ENCODE peak calls at places on chromosomes 12 and 14, in four cellular contexts. N is right cardiac atrium, D is fibroblast of lung, Y is mammary epithelial cell. J is an unnamed sample. For H3K4me1, the result is how much of the 10 kb centered on the place peaks cover.

GRCh38 chr14:96587823-96588385 is 85.7 kb downstream of the PAPOLA start:
- DNase-seq in N (no peak), D (no peak), Y (no peak), J (no peak)

GRCh38 chr12:101597164-101597563 is 2.4 kb downstream of the MYBPC1 start:
- DNase-seq in N (no peak), D (no peak), Y (no peak), J (no peak)

GRCh38 chr14:101232340-101233015 is 328.8 kb upstream of the DIO3 start:
- DNase-seq in N (no peak), D (peak), Y (no peak), J (peak)

GRCh38 chr14:77988096-77988870 is 181.9 kb upstream of the NRXN3 start:
- DNase-seq in N (peak), D (peak), Y (no peak), J (peak)

GRCh38 chr12:19402743-19403400 is 36.4 kb upstream of the AEBP2 start:
- DNase-seq in N (peak), D (peak), Y (peak), J (peak)

GRCh38 chr14:32217301-32217700 is 14.2 kb upstream of the RNU6-8 start:
- DNase-seq in N (no peak), D (no peak), Y (no peak), J (no peak)

GRCh38 chr14:93941293-93941910 is 14.3 kb downstream of the FAM181A start:
- DNase-seq in N (no peak), D (peak), Y (peak), J (peak)

GRCh38 chr12:94954029-94954685 is 49.3 kb downstream of the NDUFA12 start:
- DNase-seq in N (no peak), D (peak), Y (peak), J (peak)

GRCh38 chr14:29503903-29504302 is 423.7 kb downstream of the PRKD1 start:
- DNase-seq in N (no peak), D (no peak), Y (no peak), J (no peak)

GRCh38 chr12:77433799-77434198 is 368.4 kb upstream of the E2F7 start:
- DNase-seq in N (no peak), D (peak), Y (no peak), J (peak)

GRCh38 chr12:14126692-14127091 is 145.3 kb upstream of the GRIN2B start:
- DNase-seq in N (no peak), D (no peak), Y (no peak), J (no peak)

GRCh38 chr14:75905505-75905904 is 76.3 kb downstream of the TGFB3 start:
- DNase-seq in N (peak), D (peak), Y (no peak), J (no peak)

GRCh38 chr14:56217380-56218045 is 99.3 kb downstream of the PELI2 start:
- DNase-seq in N (no peak), D (no peak), Y (no peak), J (no peak)

GRCh38 chr12:49470986-49471385 is 67.8 kb upstream of the KCNH3 start:
- DNase-seq in N (no peak), D (no peak), Y (no peak), J (no peak)

GRCh38 chr14:71918955-71919354 is 13.3 kb upstream of the RGS6 start:
- DNase-seq in N (no peak), D (no peak), Y (no peak), J (no peak)

GRCh38 chr14:67166450-67166853 is 22.8 kb upstream of the GARIN2 start:
- DNase-seq in N (no peak), D (peak), Y (peak), J (peak)

GRCh38 chr14:23538785-23539184 is 12.8 kb downstream of the ZFHX2 start:
- DNase-seq in N (peak), D (no peak), Y (no peak), J (no peak)

GRCh38 chr12:34298176-34298970 is 276.1 kb downstream of the ALG10 start:
- DNase-seq in N (peak), D (no peak), Y (no peak), J (no peak)

GRCh38 chr12:49336645-49337584 is at the start of gene C1QL4:
- DNase-seq in N (peak), D (peak), Y (peak), J (no peak)

GRCh38 chr12:27303139-27304111 is 29.2 kb upstream of the BMAL2 start:
- DNase-seq in N (no peak), D (no peak), Y (no peak), J (no peak)

GRCh38 chr12:104750061-104750460 is 208.0 kb downstream of the SLC41A2 start:
- DNase-seq in N (no peak), D (peak), Y (no peak), J (peak)

GRCh38 chr12:113186033-113186365 is 478 bp downstream of the RITA1 start:
- DNase-seq in N (no peak), D (peak), Y (no peak), J (no peak)

GRCh38 chr12:26473291-26473690 is 277.9 kb downstream of the SSPN start:
- DNase-seq in N (no peak), D (peak), Y (peak), J (peak)

GRCh38 chr14:97219356-97220017 is 422.3 kb downstream of the VRK1 start:
- DNase-seq in N (no peak), D (no peak), Y (no peak), J (no peak)

GRCh38 chr12:6430124-6430989 is 14.4 kb upstream of the CD27 start:
- DNase-seq in N (peak), D (peak), Y (peak), J (peak)

GRCh38 chr14:85250369-85250768 is 279.6 kb upstream of the FLRT2 start:
- DNase-seq in N (no peak), D (no peak), Y (no peak), J (no peak)

GRCh38 chr12:85155791-85156190 is 119.6 kb downstream of the LRRIQ1 start:
- DNase-seq in N (no peak), D (peak), Y (no peak), J (peak)

GRCh38 chr14:39505812-39506211 is 73.6 kb upstream of the FBXO33 start:
- DNase-seq in N (no peak), D (no peak), Y (no peak), J (no peak)

GRCh38 chr12:100404769-100405407 is 48.0 kb downstream of the SLC17A8 start:
- DNase-seq in N (no peak), D (peak), Y (peak), J (no peak)

GRCh38 chr14:53148612-53149202 is 4.4 kb downstream of the DDHD1 start:
- DNase-seq in N (no peak), D (no peak), Y (no peak), J (no peak)

GRCh38 chr14:53151523-53151866 is 1.6 kb downstream of the DDHD1 start:
- DNase-seq in N (no peak), D (no peak), Y (no peak), J (no peak)

GRCh38 chr14:53151867-53152626 is 1.1 kb downstream of the DDHD1 start:
- DNase-seq in N (peak), D (peak), Y (peak), J (peak)

GRCh38 chr14:53147893-53148292 is 5.2 kb downstream of the DDHD1 start:
- DNase-seq in N (no peak), D (no peak), Y (no peak), J (no peak)

GRCh38 chr14:53149656-53150319 is 3.3 kb downstream of the DDHD1 start:
- DNase-seq in N (no peak), D (no peak), Y (no peak), J (no peak)
- H3K4me1 ChIP-seq in N (under half), D (under half), Y (under half), J (under half)

DNA sequence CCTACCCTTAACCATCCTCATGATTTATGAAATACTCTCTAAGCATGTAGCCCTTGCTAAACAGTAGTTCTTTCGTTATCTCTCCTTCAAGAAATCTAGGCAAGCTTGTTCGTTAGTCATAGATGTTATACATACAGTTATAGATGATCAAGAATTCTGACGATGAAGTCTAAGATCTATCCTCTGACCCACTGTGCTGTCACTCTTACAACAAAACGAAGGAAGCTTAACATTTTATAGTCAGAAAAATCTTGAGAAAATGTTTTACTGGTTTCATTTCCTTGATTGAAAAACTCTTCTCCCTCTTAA is 68.9 kb downstream of the SPPL3 start:
- DNase-seq in N (no peak), D (peak), Y (no peak), J (no peak)
- H3K4me1 ChIP-seq in N (under half), D (under half), Y (under half), J (under half)

GRCh38 chr12:125183187-125184067 is 118.2 kb downstream of the AACS start:
- DNase-seq in N (peak), D (peak), Y (peak), J (peak)
- H3K4me1 ChIP-seq in N (under half), D (under half), Y (under half), J (under half)

DNA sequence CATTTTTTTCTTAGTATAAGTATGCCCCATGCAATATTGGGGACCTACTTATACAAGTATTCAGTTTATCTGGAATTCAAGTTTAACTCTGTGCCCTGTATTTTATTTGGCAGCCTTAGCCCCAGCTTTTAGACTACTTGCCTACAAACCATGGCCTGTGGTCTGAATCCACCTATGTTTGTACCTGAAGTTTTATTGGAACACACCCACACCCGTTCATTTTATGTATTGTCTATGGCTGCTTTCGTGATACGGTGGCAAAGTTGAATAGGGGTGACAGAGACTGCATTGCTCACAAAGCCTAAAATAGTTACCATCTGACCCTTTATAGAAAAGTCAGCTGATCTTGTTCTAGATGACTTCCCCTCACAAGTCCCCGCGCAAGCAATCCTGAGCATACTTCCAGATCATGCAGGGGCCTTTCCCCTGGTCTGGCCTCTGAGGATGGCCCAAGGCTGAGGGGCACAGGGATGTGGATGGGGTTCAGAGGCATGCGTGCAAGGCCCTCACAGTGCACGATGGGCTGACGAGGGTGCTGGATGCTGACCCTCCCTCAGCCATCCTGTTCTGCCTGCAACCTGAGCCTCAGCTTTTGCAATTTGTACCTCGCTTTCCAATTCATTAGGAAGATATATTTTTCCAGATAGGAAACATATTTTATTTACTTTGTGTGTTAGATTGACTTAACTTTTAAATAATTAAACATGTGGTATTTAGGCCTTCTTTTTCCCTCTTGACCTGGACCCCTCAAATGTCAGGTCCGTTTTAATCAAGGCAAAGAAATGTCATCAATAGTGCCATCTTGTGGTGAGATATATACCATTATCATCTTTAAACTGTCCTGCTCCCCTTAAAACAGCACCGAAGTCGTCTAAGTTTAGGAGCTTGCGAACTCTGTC is 527.3 kb upstream of the CCDC196 start:
- DNase-seq in N (no peak), D (peak), Y (no peak), J (peak)
- H3K4me1 ChIP-seq in N (under half), D (under half), Y (under half), J (under half)

DNA sequence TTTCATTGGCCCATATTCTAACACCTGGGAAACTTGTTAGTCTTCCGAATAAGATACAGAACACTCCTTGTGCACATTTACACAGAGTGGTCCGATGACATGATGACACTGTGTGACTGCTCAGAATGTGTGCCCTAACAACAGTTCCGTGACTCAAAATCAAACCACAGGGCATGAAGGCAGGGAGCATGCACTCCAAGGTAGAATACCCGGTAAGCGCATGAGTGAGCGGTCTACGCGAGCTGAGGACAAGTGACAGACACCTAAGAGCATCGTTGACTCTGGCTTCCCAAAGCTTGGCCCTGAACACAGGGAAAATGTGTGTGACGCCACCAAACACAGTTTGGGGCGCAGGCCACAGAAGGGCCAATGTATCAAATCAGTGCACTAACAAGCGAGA is 18.6 kb downstream of the CLIP1 start:
- DNase-seq in N (no peak), D (no peak), Y (no peak), J (no peak)
- H3K4me1 ChIP-seq in N (under half), D (under half), Y (under half), J (under half)

GRCh38 chr12:91982946-91983345 is 162.7 kb downstream of the BTG1 start:
- DNase-seq in N (no peak), D (no peak), Y (no peak), J (peak)
- H3K4me1 ChIP-seq in N (under half), D (under half), Y (under half), J (under half)

DNA sequence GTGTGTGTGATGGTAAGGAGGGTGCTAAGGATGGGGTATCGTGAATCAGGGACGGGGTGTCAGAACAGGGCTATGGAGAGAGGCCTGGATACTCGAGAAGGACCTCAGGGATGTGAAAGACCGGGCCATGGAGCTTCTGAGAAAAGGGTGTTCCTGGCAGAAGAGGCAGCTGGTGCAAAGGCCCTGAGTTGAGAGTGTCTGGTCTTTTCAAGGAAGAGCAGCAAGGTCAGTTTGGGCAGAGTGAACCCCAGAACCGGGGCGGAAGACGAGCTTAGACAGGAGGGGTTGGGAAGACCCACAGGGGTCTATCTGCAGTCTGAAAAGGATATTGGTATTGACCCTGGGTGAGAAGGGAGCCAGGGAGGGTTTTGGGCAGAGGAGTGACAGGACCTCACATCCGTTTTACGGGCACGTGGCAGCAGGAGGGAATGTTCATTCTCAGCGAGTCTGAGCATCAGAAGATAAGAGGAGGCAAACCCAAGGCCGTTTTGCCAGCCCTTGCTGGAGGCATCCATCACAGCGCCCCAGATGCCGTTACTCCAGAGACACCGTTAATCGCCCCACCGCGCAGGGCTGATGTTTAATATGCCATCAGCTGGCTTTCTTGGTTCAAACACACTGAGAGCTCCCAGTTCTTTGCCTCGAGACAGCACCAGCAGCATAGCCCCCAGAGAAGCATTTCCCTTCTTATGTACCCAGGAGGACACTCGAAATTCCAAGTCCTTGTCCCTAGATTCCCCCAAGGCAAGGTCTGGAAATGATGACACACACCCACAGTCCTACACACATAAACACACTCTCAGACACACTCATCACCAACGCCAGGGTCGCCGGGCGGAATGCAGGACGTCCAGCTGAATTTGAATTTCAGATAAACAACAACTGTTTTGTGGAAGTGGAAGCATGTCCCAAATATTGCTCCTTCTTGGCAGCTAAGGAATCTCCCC is 41.4 kb upstream of the EML1 start:
- DNase-seq in N (no peak), D (peak), Y (no peak), J (peak)
- H3K4me1 ChIP-seq in N (under half), D (under half), Y (under half), J (half or more)

GRCh38 chr12:52210186-52210924 is 18.5 kb upstream of the KRT80 start:
- DNase-seq in N (no peak), D (peak), Y (peak), J (peak)
- H3K4me1 ChIP-seq in N (under half), D (under half), Y (half or more), J (under half)